ENCODE peak calls at places on chromosome 7, in four cellular contexts. P is GM12878, D is A549, Z is ovary. C is an unnamed sample. For H3K9me3, the result is how much of the 10 kb centered on the place peaks cover.

GRCh38 chr7:96921231-96921630 is 84.1 kb upstream of the DLX6 start:
- DNase-seq in P (no peak), D (no peak), Z (no peak), C (no peak)

GRCh38 chr7:134941185-134941900 is 45.0 kb upstream of the AGBL3 start:
- DNase-seq in P (no peak), D (peak), Z (no peak), C (no peak)

GRCh38 chr7:154709840-154710520 is 292.9 kb downstream of the PAXIP1 start:
- DNase-seq in P (no peak), D (no peak), Z (no peak), C (no peak)

GRCh38 chr7:64574481-64575159 is 11.7 kb upstream of the ZNF680 start:
- DNase-seq in P (no peak), D (no peak), Z (peak), C (peak)

GRCh38 chr7:152522551-152522950 is 86.7 kb upstream of the KMT2C start:
- DNase-seq in P (no peak), D (no peak), Z (peak), C (peak)

GRCh38 chr7:120089968-120090367 is 183.0 kb upstream of the KCND2 start:
- DNase-seq in P (no peak), D (no peak), Z (no peak), C (no peak)

GRCh38 chr7:84256481-84256880 is 61.9 kb upstream of the SEMA3A start:
- DNase-seq in P (no peak), D (no peak), Z (no peak), C (no peak)

GRCh38 chr7:102292813-102293798 is 6.4 kb downstream of the SH2B2 start:
- DNase-seq in P (no peak), D (no peak), Z (no peak), C (no peak)

GRCh38 chr7:3063016-3063753 is 19.5 kb upstream of the CARD11 start:
- DNase-seq in P (no peak), D (no peak), Z (no peak), C (no peak)

GRCh38 chr7:80060218-80060806 is 74.3 kb upstream of the GNAI1 start:
- DNase-seq in P (no peak), D (peak), Z (no peak), C (no peak)

GRCh38 chr7:80324032-80324431 is 187.8 kb downstream of the GNAT3 start:
- DNase-seq in P (no peak), D (no peak), Z (no peak), C (no peak)

GRCh38 chr7:12638851-12639467 is 48.5 kb upstream of the ARL4A start:
- DNase-seq in P (no peak), D (peak), Z (no peak), C (no peak)

GRCh38 chr7:154765118-154765517 is 237.8 kb downstream of the PAXIP1 start:
- DNase-seq in P (no peak), D (no peak), Z (no peak), C (no peak)

GRCh38 chr7:9890092-9890491 is 1083.6 kb upstream of the PHF14 start:
- DNase-seq in P (no peak), D (no peak), Z (no peak), C (no peak)

DNA sequence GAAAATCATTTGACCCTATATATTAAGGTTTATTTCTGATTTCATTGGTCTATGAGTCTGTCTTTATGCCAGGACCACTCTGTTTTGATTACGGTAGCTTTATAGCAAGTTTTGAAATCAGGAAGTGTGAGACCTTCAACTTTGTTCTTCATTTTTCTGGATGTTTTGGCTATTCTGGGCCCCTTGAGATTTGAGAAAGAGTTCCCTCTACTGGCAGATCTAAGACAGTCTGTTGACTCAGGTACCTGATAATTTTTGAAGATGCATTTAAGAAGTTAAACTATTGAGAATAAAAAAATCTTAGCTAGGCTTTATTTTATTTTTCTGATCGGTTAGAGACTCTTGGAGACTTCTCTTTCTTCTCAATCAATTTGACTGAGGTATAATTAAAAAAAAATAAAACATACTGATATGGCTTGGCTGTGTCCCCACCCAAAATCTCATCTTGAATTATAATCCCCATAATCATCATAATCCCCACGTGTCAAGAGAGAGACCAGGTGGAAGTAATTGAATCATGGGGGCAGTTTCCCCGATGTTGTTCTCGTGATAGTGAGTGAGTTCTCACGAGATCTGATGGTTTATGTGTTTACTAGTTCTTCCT is 209.2 kb downstream of the SNX10 start:
- DNase-seq in P (no peak), D (peak), Z (no peak), C (no peak)
- TF ChIP-seq POLR2A in P (no peak), D (no peak), Z (no peak), C (no peak)

GRCh38 chr7:34307540-34307939 is 350.5 kb upstream of the NPSR1 start:
- DNase-seq in P (no peak), D (no peak), Z (no peak), C (no peak)
- H3K4me3 ChIP-seq in P (no peak), D (no peak), Z (no peak), C (no peak)

GRCh38 chr7:36202347-36202896 is 49.4 kb downstream of the EEPD1 start:
- DNase-seq in P (no peak), D (no peak), Z (no peak), C (no peak)
- H3K9me3 ChIP-seq in P (under half), D (under half), Z (under half), C (under half)

GRCh38 chr7:91459539-91459938 is 195.3 kb downstream of the FZD1 start:
- DNase-seq in P (no peak), D (no peak), Z (no peak), C (no peak)

GRCh38 chr7:91457208-91457607 is 193.0 kb downstream of the FZD1 start:
- DNase-seq in P (no peak), D (no peak), Z (no peak), C (no peak)

DNA sequence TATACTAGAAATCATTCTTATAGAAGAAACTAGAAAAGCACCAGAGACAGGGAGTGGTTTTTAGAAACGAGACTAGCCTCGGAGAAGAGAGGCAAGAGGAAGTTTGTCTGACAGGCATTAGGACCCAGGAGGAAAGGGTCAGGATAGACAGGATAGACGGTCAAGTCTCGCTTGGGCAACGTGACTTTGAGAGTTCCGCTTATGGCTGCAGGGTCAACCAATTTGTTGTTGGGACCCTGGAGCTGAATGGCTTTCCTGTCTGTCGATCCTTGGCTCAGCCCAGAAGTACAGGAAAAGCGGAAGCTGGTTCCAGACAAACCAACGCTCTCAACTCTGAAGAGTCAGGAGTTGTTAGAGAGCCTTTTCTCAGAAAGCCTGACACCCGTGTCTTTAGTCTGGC is 191.2 kb downstream of the FZD1 start:
- DNase-seq in P (no peak), D (no peak), Z (no peak), C (no peak)
- TF ChIP-seq POLR2A in P (no peak), D (no peak), Z (no peak), C (no peak)

GRCh38 chr7:139094030-139094429 is 15.5 kb downstream of the ZC3HAV1 start:
- DNase-seq in P (no peak), D (no peak), Z (no peak), C (no peak)

GRCh38 chr7:139091677-139091996 is 17.9 kb downstream of the ZC3HAV1 start:
- DNase-seq in P (no peak), D (no peak), Z (no peak), C (no peak)

GRCh38 chr7:139095194-139095659 is 14.3 kb downstream of the ZC3HAV1 start:
- DNase-seq in P (peak), D (no peak), Z (no peak), C (peak)

GRCh38 chr7:139092090-139092796 is 17.3 kb downstream of the ZC3HAV1 start:
- DNase-seq in P (no peak), D (no peak), Z (no peak), C (no peak)

GRCh38 chr7:139094596-139094995 is 14.9 kb downstream of the ZC3HAV1 start:
- DNase-seq in P (no peak), D (no peak), Z (no peak), C (peak)
- H3K4me3 ChIP-seq in P (peak), D (no peak), Z (no peak), C (no peak)

GRCh38 chr7:273327-273726 is 16.6 kb upstream of the FOXL3 start:
- DNase-seq in P (no peak), D (no peak), Z (no peak), C (no peak)
- H3K9me3 ChIP-seq in P (under half), D (under half), Z (under half), C (under half)

DNA sequence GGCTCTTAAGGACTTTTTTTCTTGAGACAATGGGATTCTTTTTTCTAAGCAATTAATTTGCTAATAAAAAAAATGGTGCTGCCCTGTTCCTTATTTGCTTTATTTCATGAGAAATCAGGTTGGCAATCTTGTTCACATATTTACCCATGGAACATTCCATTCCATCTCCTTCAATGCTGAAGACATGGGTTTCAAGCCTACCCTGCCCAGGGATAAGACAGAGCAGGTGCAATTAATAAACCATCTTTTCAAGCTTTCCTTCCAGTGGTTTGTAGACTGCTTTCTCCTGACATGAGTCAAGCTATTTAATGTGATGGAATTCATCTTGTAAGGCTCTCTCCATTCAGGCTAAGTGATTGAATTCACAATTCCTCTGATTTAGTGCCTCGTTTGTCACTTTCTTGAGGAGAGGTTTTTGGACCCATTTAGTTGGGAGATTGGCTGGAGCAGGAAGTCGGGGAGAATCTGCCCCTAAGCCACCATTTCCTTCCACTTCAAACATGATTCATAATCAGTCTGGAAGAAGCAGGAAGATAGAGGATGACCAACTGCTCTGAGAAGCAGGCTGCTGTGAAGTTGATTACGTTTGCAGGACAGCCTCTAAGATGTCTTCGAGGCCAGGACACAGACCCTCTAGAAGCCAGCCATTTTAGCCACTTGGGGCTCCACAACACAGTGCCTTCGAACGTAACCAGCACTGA is 552.4 kb upstream of the GALNT17 start:
- DNase-seq in P (no peak), D (no peak), Z (no peak), C (no peak)
- TF ChIP-seq POLR2A in P (no peak), D (no peak), Z (no peak), C (no peak)

DNA sequence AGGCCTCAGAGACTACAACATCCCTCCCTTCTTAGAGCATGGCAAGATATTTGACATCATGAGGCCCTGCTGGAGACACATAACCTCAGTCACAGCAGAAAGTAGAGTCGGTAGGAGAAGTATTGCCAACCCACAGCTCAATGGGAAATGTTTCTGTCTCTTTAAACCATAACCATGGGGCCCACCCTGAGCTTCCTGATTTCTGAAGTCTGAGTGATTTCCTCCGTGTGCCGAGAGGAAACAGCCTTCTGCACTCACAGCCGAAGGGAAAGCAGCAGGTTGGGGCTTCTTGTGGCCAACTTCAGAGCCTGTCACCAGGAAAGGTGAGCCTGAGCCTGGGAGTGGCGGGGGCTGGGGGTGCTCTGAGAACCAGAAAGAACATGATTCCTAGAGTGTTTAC is at the start of gene GIMAP1:
- DNase-seq in P (no peak), D (no peak), Z (no peak), C (peak)
- H3K4me3 ChIP-seq in P (peak), D (no peak), Z (peak), C (peak)